ENCODE peak calls at places on chromosomes 7 and 10, in nine cellular contexts. H, U, E, K, X, C, I, T and S are unnamed samples.

GRCh38 chr7:128166603-128167315 is 74.3 kb upstream of the LEP start:
- DNase-seq in H (no peak), U (peak), E (no peak), K (no peak), X (no peak), C (no peak), I (no peak), T (no peak), S (no peak)

GRCh38 chr7:5248201-5248885 is 34.4 kb upstream of the SLC29A4 start:
- DNase-seq in H (no peak), U (peak), E (no peak), K (peak), X (no peak), C (no peak), I (peak), T (no peak), S (no peak)

GRCh38 chr10:31134303-31134928 is 102.8 kb upstream of the ZNF438 start:
- DNase-seq in H (no peak), U (peak), E (no peak), K (peak), X (no peak), C (no peak), I (peak), T (no peak), S (no peak)

GRCh38 chr7:90111-91063 is 102.0 kb upstream of the FAM20C start:
- DNase-seq in H (no peak), U (no peak), E (no peak), K (peak), X (no peak), C (no peak), I (peak), T (peak), S (no peak)

GRCh38 chr7:25392571-25393338 is 164.5 kb upstream of the NPVF start:
- DNase-seq in H (no peak), U (no peak), E (no peak), K (no peak), X (no peak), C (no peak), I (no peak), T (no peak), S (no peak)

GRCh38 chr10:72464438-72464837 is 109.7 kb upstream of the DNAJB12 start:
- DNase-seq in H (no peak), U (no peak), E (no peak), K (no peak), X (no peak), C (no peak), I (no peak), T (no peak), S (no peak)

GRCh38 chr7:2245883-2246679 is 4.1 kb downstream of the NUDT1 start:
- DNase-seq in H (no peak), U (no peak), E (peak), K (no peak), X (no peak), C (no peak), I (peak), T (no peak), S (no peak)

GRCh38 chr7:126698446-126698845 is 554.3 kb downstream of the GRM8 start:
- DNase-seq in H (no peak), U (no peak), E (no peak), K (no peak), X (no peak), C (no peak), I (no peak), T (no peak), S (no peak)

GRCh38 chr10:116469437-116469836 is 41.8 kb downstream of the PNLIPRP3 start:
- DNase-seq in H (no peak), U (no peak), E (no peak), K (no peak), X (no peak), C (no peak), I (no peak), T (no peak), S (no peak)

GRCh38 chr7:48299580-48300169 is 128.4 kb downstream of the ABCA13 start:
- DNase-seq in H (peak), U (peak), E (no peak), K (peak), X (no peak), C (no peak), I (peak), T (peak), S (peak)

GRCh38 chr7:55561756-55562155 is 10.5 kb downstream of the VOPP1 start:
- DNase-seq in H (no peak), U (no peak), E (no peak), K (no peak), X (no peak), C (no peak), I (no peak), T (no peak), S (no peak)

GRCh38 chr7:3193721-3194120 is 107.3 kb upstream of the SDK1 start:
- DNase-seq in H (no peak), U (no peak), E (no peak), K (no peak), X (no peak), C (no peak), I (no peak), T (no peak), S (no peak)

GRCh38 chr7:157718303-157719007 is 381.7 kb downstream of the DNAJB6 start:
- DNase-seq in H (no peak), U (no peak), E (peak), K (no peak), X (no peak), C (no peak), I (no peak), T (no peak), S (no peak)

GRCh38 chr7:32518534-32519140 is 23.3 kb downstream of the AVL9 start:
- DNase-seq in H (peak), U (no peak), E (no peak), K (peak), X (no peak), C (no peak), I (peak), T (no peak), S (no peak)

GRCh38 chr7:7208524-7208923 is 26.2 kb downstream of the C1GALT1 start:
- DNase-seq in H (no peak), U (no peak), E (no peak), K (no peak), X (no peak), C (no peak), I (no peak), T (no peak), S (no peak)

GRCh38 chr10:86252051-86252450 is 114.5 kb downstream of the GRID1 start:
- DNase-seq in H (no peak), U (peak), E (no peak), K (no peak), X (no peak), C (no peak), I (no peak), T (no peak), S (no peak)

GRCh38 chr7:88851220-88851619 is 55.7 kb upstream of the TEX47 start:
- DNase-seq in H (no peak), U (no peak), E (no peak), K (no peak), X (no peak), C (no peak), I (no peak), T (no peak), S (no peak)

GRCh38 chr10:124743188-124744046 is 761 bp downstream of the FAM53B start:
- DNase-seq in H (no peak), U (peak), E (peak), K (no peak), X (no peak), C (peak), I (peak), T (no peak), S (no peak)

GRCh38 chr7:142088022-142088714 is 23.4 kb upstream of the MGAM2 start:
- DNase-seq in H (no peak), U (no peak), E (no peak), K (no peak), X (no peak), C (no peak), I (no peak), T (no peak), S (no peak)

GRCh38 chr10:107437921-107438320 is 273.4 kb upstream of the SORCS1 start:
- DNase-seq in H (no peak), U (no peak), E (no peak), K (no peak), X (no peak), C (no peak), I (no peak), T (no peak), S (no peak)

GRCh38 chr7:13628231-13629001 is 361.1 kb downstream of the ETV1 start:
- DNase-seq in H (no peak), U (no peak), E (no peak), K (peak), X (no peak), C (no peak), I (peak), T (no peak), S (no peak)

GRCh38 chr7:143250822-143251221 is 12.4 kb upstream of the GSTK1 start:
- DNase-seq in H (no peak), U (no peak), E (no peak), K (no peak), X (no peak), C (no peak), I (peak), T (no peak), S (no peak)

GRCh38 chr10:113911839-113912238 is 57.4 kb downstream of the NHLRC2 start:
- DNase-seq in H (no peak), U (no peak), E (no peak), K (no peak), X (no peak), C (no peak), I (no peak), T (no peak), S (no peak)

GRCh38 chr10:15168781-15169554 is 475 bp upstream of the NMT2 start:
- DNase-seq in H (peak), U (peak), E (peak), K (peak), X (peak), C (peak), I (peak), T (peak), S (peak)

GRCh38 chr7:8638076-8638475 is 204.7 kb downstream of the NXPH1 start:
- DNase-seq in H (no peak), U (no peak), E (no peak), K (no peak), X (no peak), C (no peak), I (no peak), T (no peak), S (no peak)

GRCh38 chr7:12244694-12245093 is 33.6 kb downstream of the TMEM106B start:
- DNase-seq in H (no peak), U (no peak), E (no peak), K (no peak), X (no peak), C (no peak), I (no peak), T (no peak), S (no peak)

GRCh38 chr7:151341357-151342101 is at the start of gene NUB1:
- DNase-seq in H (peak), U (peak), E (peak), K (peak), X (no peak), C (peak), I (peak), T (peak), S (peak)

GRCh38 chr7:151342102-151342646 is 562 bp downstream of the NUB1 start:
- DNase-seq in H (no peak), U (no peak), E (no peak), K (peak), X (no peak), C (no peak), I (no peak), T (no peak), S (no peak)

GRCh38 chr7:151338809-151339208 is 2.8 kb upstream of the NUB1 start:
- DNase-seq in H (no peak), U (no peak), E (no peak), K (no peak), X (no peak), C (no peak), I (no peak), T (no peak), S (no peak)

GRCh38 chr7:151340794-151341356 is 737 bp upstream of the NUB1 start:
- DNase-seq in H (no peak), U (no peak), E (no peak), K (no peak), X (no peak), C (no peak), I (no peak), T (no peak), S (no peak)

GRCh38 chr7:151339651-151340377 is 1.8 kb upstream of the NUB1 start:
- DNase-seq in H (no peak), U (no peak), E (no peak), K (no peak), X (no peak), C (no peak), I (no peak), T (no peak), S (no peak)
- TF ChIP-seq CTCF in H (no peak), U (no peak), E (peak), K (no peak), X (no peak), C (no peak), I (no peak), T (no peak), S (no peak)

DNA sequence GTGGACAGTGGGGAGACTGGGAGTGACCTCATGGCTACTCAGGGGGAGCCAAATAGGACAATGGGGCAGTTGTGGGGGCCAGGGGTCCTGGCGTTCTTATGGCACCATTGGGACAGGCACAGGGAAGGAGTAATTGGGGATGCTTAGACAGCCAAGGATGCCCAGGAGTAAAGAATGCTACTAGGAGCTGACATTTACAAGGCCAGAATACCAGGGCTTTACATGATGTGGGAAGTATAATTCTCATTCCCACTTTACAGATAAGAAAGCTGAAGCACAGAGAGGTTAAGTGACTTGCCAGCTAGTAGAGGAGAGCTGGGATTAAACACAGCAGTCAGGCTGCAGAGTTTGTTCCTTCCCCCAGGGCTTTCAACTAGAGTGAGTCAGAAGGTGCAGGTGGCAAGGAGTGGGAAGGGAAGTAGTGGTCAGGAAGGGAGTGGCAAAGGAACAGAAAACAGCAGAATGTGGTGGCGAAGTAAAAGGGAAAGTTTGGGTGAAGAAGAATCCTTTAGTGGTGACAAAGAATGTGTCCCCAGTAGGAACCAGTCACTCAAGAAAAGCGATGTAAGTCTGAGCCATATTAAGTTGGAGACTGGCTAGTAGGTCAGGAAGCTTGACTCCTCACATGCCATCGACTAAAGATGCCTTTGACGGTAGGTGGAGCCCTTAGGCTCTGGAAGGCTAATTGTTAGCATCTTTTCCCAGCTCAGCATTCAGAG is 32.8 kb downstream of the CPVL start:
- DNase-seq in H (peak), U (no peak), E (no peak), K (peak), X (no peak), C (no peak), I (peak), T (no peak), S (no peak)
- TF ChIP-seq CTCF in H (peak), U (peak), E (peak), K (peak), X (no peak), C (no peak), I (peak), T (no peak), S (no peak)

GRCh38 chr10:43667317-43667731 is 18.6 kb upstream of the ZNF32 start:
- DNase-seq in H (no peak), U (no peak), E (no peak), K (peak), X (no peak), C (no peak), I (peak), T (no peak), S (no peak)
- TF ChIP-seq CTCF in H (no peak), U (peak), E (peak), K (peak), X (no peak), C (no peak), I (peak), T (peak), S (no peak)

GRCh38 chr7:97845622-97846203 is 26.5 kb downstream of the ASNS start:
- DNase-seq in H (peak), U (no peak), E (no peak), K (peak), X (no peak), C (no peak), I (peak), T (no peak), S (no peak)

GRCh38 chr7:97842772-97843345 is 29.3 kb downstream of the ASNS start:
- DNase-seq in H (no peak), U (no peak), E (no peak), K (no peak), X (no peak), C (no peak), I (no peak), T (no peak), S (no peak)

GRCh38 chr7:97846945-97847344 is 25.3 kb downstream of the ASNS start:
- DNase-seq in H (no peak), U (no peak), E (no peak), K (no peak), X (no peak), C (no peak), I (no peak), T (no peak), S (no peak)

GRCh38 chr7:97842006-97842405 is 30.2 kb downstream of the ASNS start:
- DNase-seq in H (no peak), U (no peak), E (no peak), K (peak), X (no peak), C (no peak), I (no peak), T (no peak), S (no peak)

GRCh38 chr7:97844036-97844435 is 28.2 kb downstream of the ASNS start:
- DNase-seq in H (peak), U (no peak), E (no peak), K (peak), X (no peak), C (no peak), I (peak), T (no peak), S (no peak)
- TF ChIP-seq CTCF in H (peak), U (peak), E (no peak), K (peak), X (no peak), C (no peak), I (peak), T (no peak), S (no peak)

DNA sequence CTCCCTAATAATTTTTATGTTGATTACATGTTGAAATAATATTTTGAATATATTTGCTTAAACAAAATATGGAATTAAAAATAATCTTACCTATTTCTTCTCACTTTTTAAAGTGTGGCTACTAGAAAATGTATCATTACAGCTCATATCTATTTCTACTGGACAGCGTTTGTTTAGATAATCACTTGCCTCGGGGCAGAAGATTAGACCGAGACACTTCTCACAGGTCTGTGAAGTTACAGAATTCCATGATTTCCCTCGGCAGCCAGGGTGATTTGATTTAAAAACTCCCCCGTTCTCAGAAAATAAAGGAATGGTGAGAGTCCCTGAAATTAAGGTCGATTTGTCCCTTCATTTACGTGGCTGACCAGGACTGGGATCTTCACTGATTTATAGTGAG is 162.5 kb downstream of the DGKI start:
- DNase-seq in H (no peak), U (no peak), E (no peak), K (no peak), X (no peak), C (no peak), I (no peak), T (no peak), S (no peak)
- TF ChIP-seq CTCF in H (no peak), U (no peak), E (no peak), K (no peak), X (no peak), C (no peak), I (no peak), T (no peak), S (no peak)